ENCODE peak calls at places on chromosomes 5 and 9, in seven cellular contexts. D, H, N, E, R, C and U are unnamed samples.

GRCh38 chr9:124000161-124000783 is 11.3 kb upstream of the LHX2 start:
- DNase-seq in E (no peak), H (no peak), D (no peak), R (peak; percentile 51), C (no peak), N (no peak), U (no peak)

GRCh38 chr5:125835293-125836172 is 587.7 kb upstream of the GRAMD2B start:
- DNase-seq in H (peak; percentile 63), R (peak; percentile 52), E (peak; percentile 8), C (peak; percentile 32), D (peak; percentile 10), N (peak; percentile 40), U (no peak)

GRCh38 chr5:112142769-112143270 is 276.3 kb downstream of the EPB41L4A start:
- DNase-seq in D (no peak), C (peak; percentile 46), R (no peak), H (peak; percentile 65), E (no peak), N (peak; percentile 66), U (no peak)

GRCh38 chr5:162289489-162289888 is 221.9 kb downstream of the GABRG2 start:
- DNase-seq in D (no peak), E (no peak), N (no peak), H (no peak), R (no peak), C (no peak), U (no peak)

GRCh38 chr5:59322058-59322457 is 571.5 kb downstream of the PDE4D start:
- DNase-seq in R (no peak), D (no peak), H (no peak), E (no peak), N (no peak), C (no peak), U (no peak)

GRCh38 chr5:147690595-147690994 is 91.9 kb downstream of the JAKMIP2 start:
- DNase-seq in C (no peak), H (no peak), E (no peak), D (no peak), R (no peak), N (peak; percentile 1), U (no peak)

GRCh38 chr5:179986328-179986727 is 78.6 kb upstream of the TBC1D9B start:
- DNase-seq in N (no peak), E (no peak), D (no peak), R (no peak), H (no peak), C (no peak), U (no peak)

GRCh38 chr9:109487247-109487646 is 10.9 kb downstream of the PTPN3 start:
- DNase-seq in E (no peak), C (no peak), R (no peak), N (no peak), H (no peak), D (no peak), U (no peak)

GRCh38 chr5:77398896-77399295 is 93.2 kb downstream of the WDR41 start:
- DNase-seq in C (no peak), H (no peak), E (no peak), R (no peak), D (no peak), N (no peak), U (no peak)

GRCh38 chr5:161312882-161313281 is 233.6 kb downstream of the GABRB2 start:
- DNase-seq in C (no peak), H (no peak), D (no peak), N (no peak), E (no peak), R (no peak), U (no peak)

GRCh38 chr5:168126606-168127005 is 164.8 kb upstream of the WWC1 start:
- DNase-seq in H (no peak), C (no peak), R (no peak), N (no peak), E (no peak), D (no peak), U (no peak)

GRCh38 chr5:168479166-168479565 is 7.1 kb upstream of the RARS1 start:
- DNase-seq in R (no peak), E (no peak), N (peak; percentile 19), H (no peak), C (no peak), D (no peak), U (no peak)

GRCh38 chr5:109614316-109614715 is 75.4 kb upstream of the MAN2A1 start:
- DNase-seq in C (no peak), N (no peak), H (no peak), E (no peak), R (no peak), D (no peak), U (no peak)

GRCh38 chr5:523658-524441 is 399 bp downstream of the SLC9A3 start:
- DNase-seq in D (no peak), R (no peak), H (no peak), N (no peak), C (no peak), E (no peak), U (no peak)

GRCh38 chr5:29169851-29170250 is 2023.6 kb upstream of the CDH6 start:
- DNase-seq in H (no peak), N (no peak), D (no peak), E (no peak), R (no peak), C (no peak), U (no peak)

GRCh38 chr5:96823060-96823459 is 15.3 kb upstream of the ERAP1 start:
- DNase-seq in E (no peak), C (no peak), H (no peak), N (no peak), R (no peak), D (no peak), U (peak; percentile 24)

GRCh38 chr5:174518512-174518911 is 205.9 kb upstream of the MSX2 start:
- DNase-seq in C (no peak), N (peak; percentile 56), R (no peak), D (no peak), E (no peak), H (no peak), U (no peak)

GRCh38 chr5:174523311-174524159 is 200.8 kb upstream of the MSX2 start:
- DNase-seq in N (no peak), C (no peak), D (no peak), H (no peak), R (no peak), E (no peak), U (no peak)

GRCh38 chr5:174516741-174517140 is 207.6 kb upstream of the MSX2 start:
- DNase-seq in C (no peak), H (no peak), R (no peak), D (no peak), N (no peak), E (no peak), U (no peak)

GRCh38 chr5:174522641-174523260 is 201.6 kb upstream of the MSX2 start:
- DNase-seq in C (no peak), D (no peak), N (no peak), R (no peak), H (no peak), E (no peak), U (no peak)

DNA sequence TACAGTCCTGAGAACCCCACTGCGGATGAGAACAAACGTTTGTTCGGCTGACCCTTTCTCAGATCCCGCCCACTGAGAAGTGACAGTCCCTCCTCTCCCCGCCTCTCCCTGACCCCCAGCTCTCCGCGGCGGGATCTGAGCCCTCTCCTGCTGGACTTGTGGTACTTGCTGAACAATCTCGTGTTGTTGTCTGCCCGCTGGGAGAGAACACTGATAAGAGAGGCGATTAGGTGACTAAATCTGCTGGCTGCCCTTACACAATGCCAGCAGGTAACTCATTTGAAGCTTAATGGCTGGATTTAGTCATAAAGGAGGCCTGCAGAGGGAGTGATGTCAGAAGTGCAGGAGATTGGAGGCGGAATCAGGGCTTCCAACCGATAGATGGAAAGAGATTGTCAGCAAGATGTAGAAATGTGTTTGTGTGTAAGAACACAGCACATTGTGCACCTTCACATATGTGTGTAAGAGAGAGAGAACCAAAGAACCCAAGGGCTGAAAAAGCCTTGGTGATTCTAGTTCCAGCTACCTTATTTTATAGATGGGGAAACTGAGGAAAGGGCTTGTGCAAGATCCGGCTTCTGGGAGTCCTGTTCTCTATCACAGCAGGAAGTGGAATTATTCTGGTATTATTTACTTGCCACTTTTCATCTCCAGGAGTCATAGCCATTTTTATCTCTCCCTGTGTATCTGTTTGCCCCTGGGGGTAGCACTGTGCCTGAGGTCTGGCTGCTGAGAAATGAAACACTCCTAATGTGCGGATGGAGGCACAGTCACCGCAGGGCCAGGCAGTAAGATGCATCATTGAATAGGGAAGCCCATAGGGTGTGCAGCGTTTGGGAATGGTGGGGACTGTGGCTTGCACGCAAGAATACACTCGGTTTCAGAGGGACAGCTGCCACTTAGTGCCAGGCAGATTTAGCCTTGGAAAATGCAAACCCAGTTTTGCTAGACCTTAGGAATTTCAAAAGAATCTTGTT is 203.7 kb upstream of the MSX2 start:
- DNase-seq in N (peak; percentile 17), R (no peak), D (no peak), E (no peak), C (no peak), H (no peak), U (no peak)
- H3K27ac ChIP-seq in N (no peak overlapping the region), R (no peak overlapping the region), D (no peak overlapping the region), E (no peak overlapping the region), C (no peak overlapping the region), H (no peak overlapping the region), U (no peak overlapping the region)

GRCh38 chr5:9066349-9066748 is 479.5 kb downstream of the SEMA5A start:
- DNase-seq in E (no peak), N (no peak), C (no peak), D (no peak), H (no peak), R (no peak), U (no peak)
- H3K9me3 ChIP-seq in E (no peaks in the 10 kb centered on the region), N (no peaks in the 10 kb centered on the region), C (no peaks in the 10 kb centered on the region), D (no peaks in the 10 kb centered on the region), H (no peaks in the 10 kb centered on the region), R (no peaks in the 10 kb centered on the region), U (no peaks in the 10 kb centered on the region)

GRCh38 chr5:67814569-67815311 is 400.8 kb upstream of the PIK3R1 start:
- DNase-seq in D (no peak), R (no peak), E (no peak), C (no peak), H (no peak), N (no peak), U (no peak)

GRCh38 chr5:67817652-67818051 is 397.9 kb upstream of the PIK3R1 start:
- DNase-seq in N (no peak), H (no peak), E (no peak), C (no peak), D (no peak), R (peak; percentile 51), U (no peak)

GRCh38 chr5:67816456-67816855 is 399.1 kb upstream of the PIK3R1 start:
- DNase-seq in R (no peak), N (no peak), D (no peak), C (no peak), E (no peak), H (no peak), U (no peak)

GRCh38 chr5:67813879-67814539 is 401.5 kb upstream of the PIK3R1 start:
- DNase-seq in R (no peak), H (no peak), D (no peak), C (no peak), N (no peak), E (no peak), U (no peak)

GRCh38 chr5:67815455-67816391 is 399.8 kb upstream of the PIK3R1 start:
- DNase-seq in E (no peak), N (no peak), R (no peak), C (peak; percentile 35), H (no peak), D (no peak), U (no peak)
- H3K27ac ChIP-seq in E (peak overlapping the region; percentile 58), N (no peak overlapping the region), R (no peak overlapping the region), C (peak overlapping the region; percentile 30), H (no peak overlapping the region), D (no peak overlapping the region), U (no peak overlapping the region)

DNA sequence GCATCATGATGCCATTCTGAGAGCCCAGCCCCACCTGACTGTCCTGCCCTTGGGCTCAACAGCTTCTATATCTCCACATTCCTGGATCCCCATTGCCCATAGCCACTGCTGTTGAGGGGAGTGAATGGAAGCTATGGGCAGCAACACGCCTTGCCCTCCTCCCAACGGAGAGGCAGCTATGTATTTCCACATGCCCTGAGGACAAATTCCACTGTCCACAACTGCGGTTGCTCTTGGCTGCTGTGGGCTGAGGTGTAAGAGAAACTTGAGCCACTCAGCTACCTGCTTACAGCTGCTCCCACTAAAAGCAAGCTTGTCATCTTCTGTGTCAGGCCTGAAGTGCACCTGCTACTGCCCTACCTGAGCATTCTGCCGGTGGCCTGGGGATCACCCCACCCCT is 222.9 kb downstream of the PSAT1 start:
- DNase-seq in N (no peak), E (no peak), C (no peak), H (no peak), D (no peak), R (no peak), U (no peak)
- H3K9me3 ChIP-seq in N (peaks cover 15% of the 10 kb centered on the region), E (peaks cover 3% of the 10 kb centered on the region), C (peaks cover 25% of the 10 kb centered on the region), H (peaks cover 14% of the 10 kb centered on the region), D (peaks cover 7% of the 10 kb centered on the region), R (peaks cover 2% of the 10 kb centered on the region), U (no peaks in the 10 kb centered on the region)